ENCODE peak calls at places on chromosomes 2 and 18, in six cellular contexts. N is CD8-positive, alpha-beta memory T cell; Q is heart right ventricle; A is foreskin keratinocyte; E is head of caudate nucleus; L is NCI-H2081 treated with DMSO at 0.1 percent for 48 hours. B is an unnamed sample.

GRCh38 chr2:11180653-11181052 is 25.4 kb downstream of the SLC66A3 start:
- DNase-seq in L (no peak), Q (no peak), N (no peak), A (no peak), E (no peak), B (no peak)

GRCh38 chr2:73293534-73294171 is at the start of gene EGR4:
- DNase-seq in E (peak), A (no peak), N (peak), Q (peak), L (peak), B (peak)

GRCh38 chr2:69203166-69203985 is 183.7 kb downstream of the GFPT1 start:
- DNase-seq in Q (no peak), L (no peak), E (no peak), N (no peak), A (no peak), B (no peak)

GRCh38 chr2:192265751-192266150 is 71.0 kb upstream of the TMEFF2 start:
- DNase-seq in Q (no peak), L (no peak), N (no peak), A (no peak), E (no peak), B (no peak)

GRCh38 chr2:1856922-1857321 is 112.6 kb upstream of the PXDN start:
- DNase-seq in Q (no peak), E (no peak), L (no peak), N (no peak), A (no peak), B (no peak)

GRCh38 chr2:105686588-105686987 is 58.1 kb upstream of the NCK2 start:
- DNase-seq in E (no peak), N (no peak), A (no peak), L (no peak), Q (no peak), B (no peak)

GRCh38 chr18:36580266-36580665 is 248.5 kb downstream of the TPGS2 start:
- DNase-seq in L (no peak), E (no peak), Q (peak), N (no peak), A (peak), B (no peak)

GRCh38 chr2:239809391-239809790 is 215.8 kb downstream of the NDUFA10 start:
- DNase-seq in E (no peak), N (no peak), A (no peak), L (no peak), Q (no peak), B (no peak)

GRCh38 chr18:52319423-52319822 is 20.6 kb upstream of the DCC start:
- DNase-seq in L (no peak), Q (no peak), E (no peak), N (no peak), A (no peak), B (no peak)

GRCh38 chr18:23793051-23793450 is 103.8 kb downstream of the LAMA3 start:
- DNase-seq in A (no peak), N (no peak), E (no peak), Q (no peak), L (no peak), B (no peak)

GRCh38 chr2:239328306-239329191 is 72.3 kb downstream of the HDAC4 start:
- DNase-seq in L (no peak), Q (peak), A (no peak), N (no peak), E (peak), B (no peak)

GRCh38 chr2:43737097-43737854 is 36.6 kb upstream of the DYNC2LI1 start:
- DNase-seq in N (no peak), Q (no peak), A (peak), L (no peak), E (no peak), B (no peak)

GRCh38 chr2:2743164-2743571 is 412.1 kb upstream of the MYT1L start:
- DNase-seq in L (no peak), Q (peak), A (peak), N (no peak), E (peak), B (no peak)

GRCh38 chr18:14949800-14950415 is 201.9 kb downstream of the ANKRD30B start:
- DNase-seq in Q (no peak), A (no peak), L (no peak), E (no peak), N (no peak), B (no peak)

GRCh38 chr2:23452853-23453420 is 68.0 kb downstream of the KLHL29 start:
- DNase-seq in E (no peak), L (no peak), N (no peak), A (no peak), Q (no peak), B (no peak)

GRCh38 chr2:184783576-184783975 is 185.2 kb downstream of the ZNF804A start:
- DNase-seq in L (no peak), Q (no peak), E (no peak), N (no peak), A (no peak), B (no peak)

GRCh38 chr2:153519260-153519875 is 40.8 kb upstream of the RPRM start:
- DNase-seq in A (peak), E (peak), N (peak), L (peak), Q (peak), B (peak)

GRCh38 chr2:44615950-44616518 is 254.3 kb downstream of the CAMKMT start:
- DNase-seq in A (no peak), Q (no peak), E (no peak), L (no peak), N (no peak), B (no peak)

GRCh38 chr2:70141754-70142589 is 48.8 kb downstream of the C2orf42 start:
- DNase-seq in Q (no peak), N (peak), A (peak), L (no peak), E (peak), B (no peak)

GRCh38 chr2:239822146-239822945 is 202.8 kb downstream of the NDUFA10 start:
- DNase-seq in E (peak), Q (peak), A (no peak), L (no peak), N (no peak), B (no peak)

GRCh38 chr2:85712849-85713612 is 18.9 kb downstream of the GNLY start:
- DNase-seq in Q (peak), L (no peak), A (no peak), N (no peak), E (peak), B (no peak)

GRCh38 chr18:7608174-7608550 is 41.0 kb downstream of the PTPRM start:
- DNase-seq in A (no peak), L (no peak), Q (no peak), E (no peak), N (no peak), B (no peak)

GRCh38 chr2:237262838-237263771 is 150.9 kb downstream of the COL6A3 start:
- DNase-seq in A (peak), L (no peak), N (no peak), E (no peak), Q (no peak), B (no peak)

GRCh38 chr2:213238753-213239591 is 45.3 kb upstream of the SPAG16 start:
- DNase-seq in A (peak), Q (no peak), L (no peak), E (no peak), N (no peak), B (no peak)

GRCh38 chr2:128809880-128810279 is 491.2 kb upstream of the HS6ST1 start:
- DNase-seq in E (no peak), Q (no peak), N (no peak), A (peak), L (no peak), B (no peak)

GRCh38 chr2:120765911-120766757 is 30.5 kb downstream of the GLI2 start:
- DNase-seq in A (no peak), Q (peak), E (no peak), N (no peak), L (no peak), B (no peak)

GRCh38 chr2:158214431-158214830 is 112.8 kb downstream of the UPP2 start:
- DNase-seq in L (no peak), A (peak), N (no peak), E (no peak), Q (no peak), B (no peak)

GRCh38 chr2:228016402-228016801 is 145.0 kb downstream of the DAW1 start:
- DNase-seq in A (no peak), Q (no peak), L (no peak), N (no peak), E (no peak), B (no peak)

B was measured in HEK293T.